ENCODE peak calls at places on chromosome 17, in five cellular contexts. E is stomach, U is OCI-LY7, J is body of pancreas, V is tibial nerve. I is an unnamed sample.

GRCh38 chr17:62628845-62629555 is 1.5 kb downstream of the MRC2 start:
- DNase-seq in E (no peak), U (no peak), J (no peak), V (no peak), I (peak; percentile 77)

GRCh38 chr17:13544755-13545154 is 57.0 kb downstream of the HS3ST3A1 start:
- DNase-seq in E (no peak), U (no peak), J (no peak), V (no peak), I (peak; percentile 71)

GRCh38 chr17:81844327-81844851 is 9.5 kb upstream of the PPP1R27 start:
- DNase-seq in E (no peak), U (no peak), J (no peak), V (no peak), I (no peak)

GRCh38 chr17:78818932-78819331 is 21.7 kb downstream of the USP36 start:
- DNase-seq in E (peak; percentile 33), U (no peak), J (no peak), V (no peak), I (no peak)

GRCh38 chr17:58335779-58336455 is 7.3 kb upstream of the TSPOAP1 start:
- DNase-seq in E (peak; percentile 53), U (peak; percentile 89), J (no peak), V (no peak), I (peak; percentile 27)

GRCh38 chr17:42325026-42325425 is 36.7 kb downstream of the STAT5A start:
- DNase-seq in E (no peak), U (no peak), J (no peak), V (no peak), I (peak; percentile 72)

GRCh38 chr17:50274142-50274944 is at the start of gene TMEM92:
- DNase-seq in E (peak; percentile 89), U (no peak), J (peak; percentile 36), V (no peak), I (no peak)

GRCh38 chr17:1511756-1512321 is 4.6 kb downstream of the INPP5K start:
- DNase-seq in E (peak; percentile 60), U (no peak), J (no peak), V (no peak), I (peak; percentile 60)

DNA sequence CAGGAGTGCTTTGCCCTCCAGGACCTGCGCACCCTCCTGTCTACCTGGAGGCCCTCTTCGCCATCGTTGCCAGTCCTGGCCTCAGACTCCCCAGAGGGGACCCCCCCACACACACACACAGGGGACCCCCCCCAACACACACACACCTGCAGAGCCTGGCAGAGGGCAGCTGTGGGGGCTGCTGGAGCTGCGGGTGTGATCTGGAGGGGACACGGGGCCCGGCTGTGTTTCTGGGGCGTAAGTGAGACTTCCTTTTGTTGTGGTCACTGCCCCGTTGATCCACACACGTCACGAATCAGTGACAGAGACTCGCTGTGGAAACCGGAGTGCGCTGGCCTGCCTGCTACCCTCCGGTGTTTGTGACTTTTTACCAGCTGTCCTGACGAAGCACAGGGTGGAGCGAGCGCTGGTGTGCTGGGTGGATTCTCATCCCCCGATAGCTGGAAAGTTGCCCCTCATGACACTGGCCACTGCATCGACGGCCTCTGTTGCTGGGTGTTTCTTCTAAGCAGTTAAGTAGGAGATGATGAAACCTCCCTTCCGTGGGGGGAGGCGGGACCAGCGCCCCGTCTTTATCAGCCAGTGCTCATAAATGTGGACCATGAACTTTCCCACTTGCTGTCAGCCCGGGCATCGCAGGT is 2.3 kb downstream of the METRNL start:
- DNase-seq in E (peak; percentile 49), U (no peak), J (peak; percentile 39), V (peak; percentile 64), I (peak; percentile 69)
- H3K4me3 ChIP-seq in E (peak overlapping the region; percentile 72), U (peak overlapping the region; percentile 64), J (peak overlapping the region; percentile 23), V (peak overlapping the region; percentile 79), I (peak overlapping the region; percentile 70)

GRCh38 chr17:6657633-6658287 is 6.2 kb downstream of the C17orf100 start:
- DNase-seq in E (no peak), U (peak; percentile 21), J (no peak), V (no peak), I (no peak)

GRCh38 chr17:6660101-6660500 is 8.5 kb downstream of the C17orf100 start:
- DNase-seq in E (no peak), U (no peak), J (no peak), V (no peak), I (no peak)

GRCh38 chr17:6660765-6661463 is 9.4 kb downstream of the C17orf100 start:
- DNase-seq in E (no peak), U (peak; percentile 78), J (no peak), V (no peak), I (no peak)

GRCh38 chr17:6666077-6666521 is 14.5 kb downstream of the C17orf100 start:
- DNase-seq in E (peak; percentile 76), U (peak; percentile 61), J (peak; percentile 79), V (peak; percentile 60), I (peak; percentile 84)

GRCh38 chr17:6661464-6661848 is 9.9 kb downstream of the C17orf100 start:
- DNase-seq in E (no peak), U (no peak), J (no peak), V (no peak), I (no peak)
- TF ChIP-seq CTCF in E (no peak), U (no peak), J (no peak), V (no peak), I (no peak)

GRCh38 chr17:61379457-61380216 is 20.0 kb upstream of the TBX2 start:
- DNase-seq in E (no peak), U (no peak), J (no peak), V (no peak), I (peak; percentile 49)
- H3K4me3 ChIP-seq in E (no peak overlapping the region), U (no peak overlapping the region), J (no peak overlapping the region), V (no peak overlapping the region), I (no peak overlapping the region)

GRCh38 chr17:32940706-32941390 is 12.9 kb downstream of the TMEM98 start:
- DNase-seq in E (no peak), U (no peak), J (no peak), V (no peak), I (no peak)
- TF ChIP-seq CTCF in E (no peak), U (no peak), J (no peak), V (no peak), I (no peak)

GRCh38 chr17:64413505-64413904 is 22.8 kb upstream of the PECAM1 start:
- DNase-seq in E (no peak), U (peak; percentile 79), J (no peak), V (no peak), I (no peak)
- H3K4me3 ChIP-seq in E (no peak overlapping the region), U (peak overlapping the region; percentile 70), J (no peak overlapping the region), V (no peak overlapping the region), I (no peak overlapping the region)

GRCh38 chr17:3723556-3724372 is at the start of gene HASPIN:
- DNase-seq in E (peak; percentile 93), U (peak; percentile 98), J (peak; percentile 94), V (peak; percentile 76), I (peak; percentile 89)
- TF ChIP-seq CTCF in E (no peak), U (peak; percentile 0), J (peak; percentile 42), V (peak; percentile 59), I (peak; percentile 40)

GRCh38 chr17:48601184-48601527 is 3.6 kb downstream of the HOXB6 start:
- DNase-seq in E (no peak), U (no peak), J (no peak), V (no peak), I (no peak)

GRCh38 chr17:48599373-48599772 is 5.4 kb downstream of the HOXB6 start:
- DNase-seq in E (no peak), U (no peak), J (no peak), V (no peak), I (no peak)

GRCh38 chr17:48603959-48604769 is 622 bp downstream of the HOXB6 start:
- DNase-seq in E (no peak), U (no peak), J (no peak), V (no peak), I (no peak)

GRCh38 chr17:48600244-48601098 is 4.3 kb downstream of the HOXB6 start:
- DNase-seq in E (no peak), U (no peak), J (no peak), V (no peak), I (no peak)

DNA sequence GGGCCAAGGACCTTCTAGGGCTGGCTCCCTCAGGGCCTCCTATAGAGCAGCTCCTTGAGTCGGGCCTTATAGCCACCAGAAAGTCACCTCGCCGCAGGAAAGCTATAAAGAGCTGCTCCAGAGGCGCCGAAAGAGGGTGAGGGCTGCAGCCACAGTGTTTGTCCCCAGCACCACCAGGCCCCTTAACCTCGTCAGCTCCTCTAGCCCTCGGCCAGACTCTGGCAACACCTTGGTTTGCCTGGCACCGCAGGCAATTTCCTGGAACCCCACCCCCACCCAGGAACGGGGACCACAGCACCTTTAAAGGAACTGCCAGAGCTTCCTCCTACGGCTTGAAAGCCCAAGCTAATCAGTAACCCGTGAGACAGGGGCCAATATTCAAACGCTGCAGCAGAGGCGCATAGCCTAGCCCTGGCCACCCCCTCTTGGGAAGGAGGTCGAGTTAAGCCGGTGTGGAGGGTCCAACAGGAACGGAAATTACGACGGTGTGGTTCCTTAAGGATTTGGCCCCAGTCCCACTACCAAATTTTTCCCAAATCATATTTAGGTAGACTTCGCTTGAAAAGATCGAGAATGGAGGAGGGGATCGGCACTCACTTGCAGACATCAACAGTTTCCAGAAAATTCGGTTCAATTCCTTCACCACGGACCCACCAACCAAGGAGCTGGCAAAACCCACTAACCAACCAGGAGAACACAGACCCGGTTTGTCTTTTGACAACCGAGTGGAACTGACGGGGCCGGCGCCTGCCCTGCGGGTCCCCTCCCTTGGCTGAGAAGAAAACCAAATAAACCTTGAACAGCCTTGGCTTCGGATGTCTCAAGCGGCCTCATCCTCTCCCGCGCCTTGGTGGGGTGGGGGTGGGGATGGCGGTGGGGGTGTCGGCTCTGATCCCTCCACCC is 3.0 kb downstream of the HOXB6 start:
- DNase-seq in E (no peak), U (no peak), J (no peak), V (no peak), I (no peak)
- H3K4me3 ChIP-seq in E (peak overlapping the region; percentile 49), U (no peak overlapping the region), J (no peak overlapping the region), V (peak overlapping the region; percentile 41), I (no peak overlapping the region)

DNA sequence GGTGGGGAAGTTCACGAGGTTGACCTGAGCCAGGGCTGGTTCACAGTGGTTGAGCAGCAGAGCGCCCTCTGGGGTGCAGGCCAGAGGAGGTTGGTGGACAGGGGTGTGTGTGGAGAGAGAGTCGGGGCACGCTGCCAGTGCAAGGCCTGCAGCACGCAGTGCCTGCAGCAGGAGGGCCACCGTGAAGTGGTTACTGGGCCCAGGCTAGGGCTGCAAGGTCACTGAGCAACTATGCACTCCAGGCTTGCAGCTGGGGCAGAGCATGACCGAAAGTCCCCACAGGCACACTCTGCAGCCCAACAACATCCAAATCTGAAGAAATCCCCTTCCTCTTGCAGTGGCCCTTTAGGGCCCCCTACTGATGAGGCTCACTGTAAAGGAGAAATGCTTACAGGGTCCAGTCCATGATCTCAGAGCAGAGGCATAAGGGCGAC is 89.1 kb upstream of the NOL11 start:
- DNase-seq in E (peak; percentile 51), U (peak; percentile 8), J (peak; percentile 56), V (no peak), I (no peak)
- TF ChIP-seq CTCF in E (no peak), U (peak; percentile 42), J (peak; percentile 37), V (no peak), I (peak; percentile 10)